ENCODE peak calls at places on chromosomes 6 and 20, in four cellular contexts. Z is K562, S is H1, N is GM12878. Y is an unnamed sample.

GRCh38 chr6:69466979-69467570 is 329.7 kb downstream of the LMBRD1 start:
- DNase-seq in Z (no peak), S (no peak), N (no peak), Y (no peak)

GRCh38 chr20:18395544-18395943 is 71.3 kb downstream of the DZANK1 start:
- DNase-seq in Z (no peak), S (no peak), N (no peak), Y (no peak)

GRCh38 chr6:38702471-38703397 is at the start of gene GLO1:
- DNase-seq in Z (peak), S (peak), N (peak), Y (peak)

GRCh38 chr6:148364056-148364844 is 21.6 kb downstream of the SASH1 start:
- DNase-seq in Z (no peak), S (no peak), N (no peak), Y (no peak)

GRCh38 chr20:59629141-59630045 is 25.1 kb downstream of the PHACTR3 start:
- DNase-seq in Z (no peak), S (no peak), N (no peak), Y (no peak)

GRCh38 chr20:6169251-6169650 is 46.4 kb upstream of the FERMT1 start:
- DNase-seq in Z (no peak), S (no peak), N (no peak), Y (peak)

GRCh38 chr6:140415266-140415665 is 1040.8 kb upstream of the CITED2 start:
- DNase-seq in Z (no peak), S (no peak), N (no peak), Y (no peak)

GRCh38 chr6:90495216-90495817 is 91.6 kb downstream of the MAP3K7 start:
- DNase-seq in Z (no peak), S (no peak), N (no peak), Y (no peak)

GRCh38 chr6:47519279-47519678 is 41.7 kb downstream of the CD2AP start:
- DNase-seq in Z (no peak), S (no peak), N (no peak), Y (peak)

GRCh38 chr20:24411003-24411402 is 58.4 kb upstream of the SYNDIG1 start:
- DNase-seq in Z (no peak), S (no peak), N (no peak), Y (no peak)

GRCh38 chr20:9514461-9515210 is at the start of gene LAMP5:
- DNase-seq in Z (no peak), S (no peak), N (no peak), Y (no peak)

GRCh38 chr6:16625319-16626240 is 135.7 kb downstream of the ATXN1 start:
- DNase-seq in Z (no peak), S (no peak), N (no peak), Y (no peak)

GRCh38 chr6:81940451-81940850 is 188.0 kb upstream of the TENT5A start:
- DNase-seq in Z (no peak), S (no peak), N (no peak), Y (no peak)

GRCh38 chr20:63941282-63942060 is 14.7 kb downstream of the UCKL1 start:
- DNase-seq in Z (peak), S (peak), N (no peak), Y (no peak)

GRCh38 chr6:168200571-168201134 is 118.9 kb downstream of the DACT2 start:
- DNase-seq in Z (no peak), S (no peak), N (no peak), Y (peak)

GRCh38 chr20:54244113-54244512 is 36.2 kb downstream of the PFDN4 start:
- DNase-seq in Z (no peak), S (no peak), N (no peak), Y (no peak)

GRCh38 chr6:91822581-91822980 is 1235.7 kb upstream of the MAP3K7 start:
- DNase-seq in Z (no peak), S (no peak), N (no peak), Y (no peak)
- TF ChIP-seq CBX5 in Z (no peak), S (no peak), N (no peak), Y (no peak)

GRCh38 chr6:111757342-111757741 is 115.9 kb downstream of the FYN start:
- DNase-seq in Z (no peak), S (no peak), N (no peak), Y (no peak)
- TF ChIP-seq CEBPB in Z (no peak), S (no peak), N (no peak), Y (no peak)

DNA sequence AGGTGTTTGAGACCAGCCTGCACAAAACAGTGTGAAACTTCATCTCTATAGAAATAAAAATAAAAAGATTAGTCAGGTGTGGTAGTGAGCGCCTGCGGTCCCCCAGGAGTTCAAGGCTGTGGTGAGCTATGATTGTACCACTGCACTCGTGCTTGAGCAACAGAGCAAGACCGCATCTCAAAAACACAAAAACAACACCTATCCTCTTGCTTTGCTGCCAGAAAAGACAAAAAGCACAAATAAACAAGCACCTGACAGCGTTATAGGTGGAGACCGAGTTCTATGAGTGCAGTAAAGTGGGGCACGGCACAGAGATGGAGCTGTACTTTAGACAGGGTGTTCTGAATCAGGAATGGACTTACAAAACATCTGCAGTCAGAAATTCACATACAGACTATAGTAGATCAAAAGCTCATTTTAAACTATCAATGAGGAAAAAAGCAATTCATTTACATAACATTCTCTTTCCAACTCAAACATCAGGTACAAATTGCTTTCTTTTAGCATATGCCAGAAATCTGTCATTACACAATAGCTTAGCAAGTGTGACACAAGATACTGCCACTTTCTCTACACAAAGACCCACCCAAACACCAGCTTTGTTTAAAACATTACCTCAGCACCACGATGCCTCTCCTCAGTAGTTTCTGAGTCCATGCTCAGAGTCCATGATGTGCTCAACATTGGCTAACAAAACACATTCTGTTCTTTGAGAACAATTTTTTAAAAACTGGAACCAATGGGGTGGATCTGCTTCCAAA is 10.1 kb downstream of the EZR start:
- DNase-seq in Z (no peak), S (no peak), N (peak), Y (peak)
- TF ChIP-seq CBX5 in Z (no peak), S (no peak), N (peak), Y (no peak)

DNA sequence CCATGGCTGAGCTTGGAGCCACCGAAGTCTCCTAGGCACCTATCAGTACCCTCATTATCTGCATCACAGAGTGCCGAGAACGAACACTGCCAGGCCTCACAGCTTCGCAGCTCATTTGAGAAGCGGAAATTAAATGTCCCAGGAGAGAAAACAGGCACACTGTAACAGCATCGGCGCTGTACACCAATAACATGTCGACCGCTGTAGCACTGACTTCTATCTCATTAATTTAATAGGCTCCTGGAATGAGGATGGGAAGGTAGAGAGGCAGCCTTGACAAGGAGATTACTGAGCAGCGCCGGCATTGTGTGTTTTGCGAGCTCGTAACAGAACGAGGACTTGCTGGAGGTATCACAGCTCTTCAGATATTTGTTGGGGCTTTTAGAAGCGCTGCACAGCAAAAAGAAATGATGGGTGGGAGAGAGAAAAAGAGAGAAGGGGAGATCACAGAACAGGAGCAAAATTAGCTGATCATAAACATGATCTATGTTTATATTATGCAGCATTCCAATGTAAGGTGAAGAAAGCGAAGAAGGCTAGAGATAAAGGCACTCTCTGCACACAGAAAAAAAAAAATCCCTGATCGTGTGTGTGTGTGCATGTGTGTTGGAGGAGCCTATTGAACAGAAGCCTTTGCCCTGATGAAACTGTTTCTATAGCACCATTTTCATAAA is 29.2 kb downstream of the ID4 start:
- DNase-seq in Z (no peak), S (no peak), N (no peak), Y (no peak)
- TF ChIP-seq CEBPB in Z (no peak), S (no peak), N (no peak), Y (no peak)

GRCh38 chr20:37315293-37316110 is 26.0 kb downstream of the MANBAL start:
- DNase-seq in Z (no peak), S (no peak), N (no peak), Y (no peak)

GRCh38 chr20:37313546-37314091 is 24.2 kb downstream of the MANBAL start:
- DNase-seq in Z (no peak), S (no peak), N (no peak), Y (no peak)

GRCh38 chr20:37316116-37316774 is 26.8 kb downstream of the MANBAL start:
- DNase-seq in Z (no peak), S (no peak), N (no peak), Y (no peak)

GRCh38 chr20:37314099-37314498 is 24.6 kb downstream of the MANBAL start:
- DNase-seq in Z (no peak), S (no peak), N (no peak), Y (no peak)

GRCh38 chr20:37314617-37315292 is 25.3 kb downstream of the MANBAL start:
- DNase-seq in Z (no peak), S (no peak), N (no peak), Y (no peak)
- TF ChIP-seq CBX5 in Z (no peak), S (no peak), N (no peak), Y (no peak)

DNA sequence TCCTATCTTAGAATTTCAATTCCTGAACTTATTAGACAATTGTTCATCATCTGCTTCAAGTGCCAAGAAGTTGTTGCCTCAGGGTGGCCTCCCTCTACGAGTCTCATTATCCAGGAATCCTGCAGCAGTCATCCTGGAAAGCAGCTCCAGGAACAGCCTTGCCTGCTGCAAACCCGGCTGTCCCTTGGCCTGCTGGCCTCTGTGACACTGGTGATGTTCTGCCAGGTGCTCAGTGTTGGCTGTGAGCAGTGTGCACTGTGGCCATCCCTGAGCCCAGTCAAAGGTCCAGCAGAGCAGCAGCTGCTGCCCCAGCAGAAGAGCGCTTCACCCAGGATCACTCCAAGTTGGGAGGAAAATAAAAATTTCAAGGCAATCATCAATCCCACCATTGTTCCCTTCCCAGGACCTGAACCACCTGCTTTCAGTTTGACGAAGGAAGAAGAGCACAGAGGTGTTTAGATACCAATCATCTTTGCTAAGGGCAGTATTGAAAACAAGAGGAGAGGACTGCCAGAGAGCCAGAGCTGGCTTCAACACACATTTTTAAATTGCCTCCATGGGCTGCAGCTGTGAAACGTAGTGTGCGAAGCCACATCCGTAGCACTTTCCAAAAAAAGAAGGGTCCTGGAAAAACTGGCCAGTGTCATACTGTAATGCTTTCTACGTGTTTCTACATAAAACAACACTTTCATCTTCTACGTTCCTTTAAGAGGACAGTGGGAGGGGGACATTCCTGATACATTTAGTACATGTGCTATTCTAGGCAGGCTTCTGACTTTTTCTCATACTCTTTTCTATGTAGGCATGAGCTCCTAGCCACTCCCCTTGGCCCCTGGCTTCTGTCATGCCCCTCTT is 7.2 kb upstream of the FAM50B start:
- DNase-seq in Z (no peak), S (no peak), N (no peak), Y (peak)
- TF ChIP-seq CEBPB in Z (no peak), S (no peak), N (no peak), Y (no peak)

DNA sequence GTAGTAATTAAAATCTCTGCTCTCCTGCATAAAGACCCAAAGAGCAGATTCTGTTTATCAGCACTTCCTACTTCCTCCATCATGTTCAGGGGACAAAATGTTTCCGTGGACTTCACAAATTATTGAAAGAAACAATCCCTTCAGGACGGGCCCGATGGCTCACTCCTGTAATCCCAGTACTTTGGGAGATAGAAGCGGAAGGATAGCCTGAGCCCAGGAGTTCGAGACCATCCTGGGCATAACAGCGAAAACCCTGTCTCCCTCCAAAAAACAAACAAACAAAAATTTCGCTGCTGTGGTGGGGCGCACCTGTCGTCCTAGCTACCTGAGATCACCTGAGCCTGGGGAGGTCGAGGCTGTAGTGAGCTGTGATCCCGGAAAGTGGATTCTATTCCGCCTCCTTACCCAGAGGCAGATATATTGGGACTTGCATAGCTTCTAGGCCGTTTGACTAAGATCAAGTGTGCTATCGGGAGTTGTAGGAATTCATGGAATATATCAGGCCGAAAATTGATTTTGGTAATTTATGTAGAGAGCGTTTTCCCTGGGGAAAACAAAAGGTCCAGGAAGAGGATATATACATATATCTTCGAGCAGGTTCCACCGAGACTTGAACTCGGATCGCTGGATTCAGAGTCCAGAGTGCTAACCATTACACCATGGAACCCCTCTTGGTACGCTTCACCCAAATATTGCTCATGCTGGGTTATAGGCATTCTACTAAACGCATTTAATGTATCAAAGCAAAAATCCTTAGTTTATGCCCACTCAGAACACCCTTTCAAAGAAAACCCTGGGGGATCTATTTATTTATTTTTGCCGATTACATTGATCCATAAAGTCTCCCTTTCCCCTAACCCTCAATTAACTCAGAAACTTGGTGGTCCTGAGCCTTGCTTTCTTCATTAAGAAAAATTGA is 74.5 kb upstream of the ZNF184 start:
- DNase-seq in Z (peak), S (no peak), N (peak), Y (peak)
- TF ChIP-seq CBX5 in Z (no peak), S (no peak), N (no peak), Y (no peak)

Y was measured in HepG2.